ENCODE peak calls at places on chromosomes 12 and 14, in ten cellular contexts. One of them, this sample, is unnamed.

GRCh38 chr12:117361312-117361670 is at the start of gene NOS1:
- DNase-seq in PC-3: no peak
- DNase-seq in BJ: no peak
- DNase-seq in PC-9: no peak
- DNase-seq in epithelial cell of esophagus: no peak
- DNase-seq in fibroblast of the aortic adventitia: no peak
- DNase-seq in coronary artery: no peak
- DNase-seq in pancreas: no peak
- DNase-seq in GM12865: no peak
- DNase-seq in right cardiac atrium: no peak
- DNase-seq in this sample: no peak

GRCh38 chr14:77009014-77009413 is 19.5 kb downstream of the IRF2BPL start:
- DNase-seq in PC-3: peak
- DNase-seq in BJ: no peak
- DNase-seq in PC-9: peak
- DNase-seq in epithelial cell of esophagus: peak
- DNase-seq in fibroblast of the aortic adventitia: no peak
- DNase-seq in coronary artery: no peak
- DNase-seq in pancreas: no peak
- DNase-seq in GM12865: no peak
- DNase-seq in right cardiac atrium: no peak
- DNase-seq in this sample: no peak

GRCh38 chr12:111767362-111768158 is 827 bp downstream of the ALDH2 start:
- DNase-seq in PC-3: no peak
- DNase-seq in BJ: no peak
- DNase-seq in PC-9: no peak
- DNase-seq in epithelial cell of esophagus: peak
- DNase-seq in fibroblast of the aortic adventitia: peak
- DNase-seq in coronary artery: no peak
- DNase-seq in pancreas: no peak
- DNase-seq in GM12865: no peak
- DNase-seq in right cardiac atrium: no peak
- DNase-seq in this sample: no peak

GRCh38 chr12:68406134-68406576 is 74.0 kb upstream of the MDM1 start:
- DNase-seq in PC-3: peak
- DNase-seq in BJ: peak
- DNase-seq in PC-9: peak
- DNase-seq in epithelial cell of esophagus: peak
- DNase-seq in fibroblast of the aortic adventitia: peak
- DNase-seq in coronary artery: peak
- DNase-seq in pancreas: peak
- DNase-seq in GM12865: no peak
- DNase-seq in right cardiac atrium: peak
- DNase-seq in this sample: peak

GRCh38 chr14:75832621-75833297 is 149.0 kb downstream of the TGFB3 start:
- DNase-seq in PC-3: peak
- DNase-seq in BJ: peak
- DNase-seq in PC-9: no peak
- DNase-seq in epithelial cell of esophagus: peak
- DNase-seq in fibroblast of the aortic adventitia: peak
- DNase-seq in coronary artery: no peak
- DNase-seq in pancreas: no peak
- DNase-seq in GM12865: no peak
- DNase-seq in right cardiac atrium: no peak
- DNase-seq in this sample: no peak

GRCh38 chr12:27289414-27289813 is 43.2 kb upstream of the BMAL2 start:
- DNase-seq in PC-3: no peak
- DNase-seq in BJ: no peak
- DNase-seq in PC-9: no peak
- DNase-seq in epithelial cell of esophagus: no peak
- DNase-seq in fibroblast of the aortic adventitia: no peak
- DNase-seq in coronary artery: no peak
- DNase-seq in pancreas: no peak
- DNase-seq in GM12865: peak
- DNase-seq in right cardiac atrium: no peak
- DNase-seq in this sample: no peak

GRCh38 chr14:103517626-103518415 is 4.8 kb downstream of the CKB start:
- DNase-seq in PC-3: no peak
- DNase-seq in BJ: no peak
- DNase-seq in PC-9: no peak
- DNase-seq in epithelial cell of esophagus: no peak
- DNase-seq in fibroblast of the aortic adventitia: peak
- DNase-seq in coronary artery: peak
- DNase-seq in pancreas: peak
- DNase-seq in GM12865: no peak
- DNase-seq in right cardiac atrium: peak
- DNase-seq in this sample: no peak

GRCh38 chr12:124386059-124386458 is 91.2 kb downstream of the RFLNA start:
- DNase-seq in PC-3: peak
- DNase-seq in BJ: no peak
- DNase-seq in PC-9: peak
- DNase-seq in epithelial cell of esophagus: no peak
- DNase-seq in fibroblast of the aortic adventitia: peak
- DNase-seq in coronary artery: no peak
- DNase-seq in pancreas: no peak
- DNase-seq in GM12865: no peak
- DNase-seq in right cardiac atrium: peak
- DNase-seq in this sample: no peak

GRCh38 chr14:96916751-96917150 is 119.6 kb downstream of the VRK1 start:
- DNase-seq in PC-3: no peak
- DNase-seq in BJ: no peak
- DNase-seq in PC-9: no peak
- DNase-seq in epithelial cell of esophagus: no peak
- DNase-seq in fibroblast of the aortic adventitia: no peak
- DNase-seq in coronary artery: no peak
- DNase-seq in pancreas: no peak
- DNase-seq in GM12865: no peak
- DNase-seq in right cardiac atrium: no peak
- DNase-seq in this sample: no peak

GRCh38 chr12:57575771-57576612 is 15.0 kb upstream of the PIP4K2C start:
- DNase-seq in PC-3: no peak
- DNase-seq in BJ: no peak
- DNase-seq in PC-9: no peak
- DNase-seq in epithelial cell of esophagus: no peak
- DNase-seq in fibroblast of the aortic adventitia: no peak
- DNase-seq in coronary artery: no peak
- DNase-seq in pancreas: no peak
- DNase-seq in GM12865: no peak
- DNase-seq in right cardiac atrium: no peak
- DNase-seq in this sample: no peak

GRCh38 chr12:85781751-85782150 is 54.5 kb downstream of the RASSF9 start:
- DNase-seq in PC-3: no peak
- DNase-seq in BJ: no peak
- DNase-seq in PC-9: no peak
- DNase-seq in epithelial cell of esophagus: no peak
- DNase-seq in fibroblast of the aortic adventitia: no peak
- DNase-seq in coronary artery: no peak
- DNase-seq in pancreas: no peak
- DNase-seq in GM12865: no peak
- DNase-seq in right cardiac atrium: no peak
- DNase-seq in this sample: no peak

GRCh38 chr12:52528641-52529143 is 8.5 kb upstream of the KRT5 start:
- DNase-seq in PC-3: no peak
- DNase-seq in BJ: no peak
- DNase-seq in PC-9: peak
- DNase-seq in epithelial cell of esophagus: no peak
- DNase-seq in fibroblast of the aortic adventitia: no peak
- DNase-seq in coronary artery: peak
- DNase-seq in pancreas: peak
- DNase-seq in GM12865: no peak
- DNase-seq in right cardiac atrium: no peak
- DNase-seq in this sample: no peak

GRCh38 chr14:62087191-62087590 is 325.0 kb downstream of the SNAPC1 start:
- DNase-seq in PC-3: no peak
- DNase-seq in BJ: no peak
- DNase-seq in PC-9: no peak
- DNase-seq in epithelial cell of esophagus: no peak
- DNase-seq in fibroblast of the aortic adventitia: no peak
- DNase-seq in coronary artery: no peak
- DNase-seq in pancreas: no peak
- DNase-seq in GM12865: no peak
- DNase-seq in right cardiac atrium: no peak
- DNase-seq in this sample: no peak

GRCh38 chr14:32896979-32897723 is 41.5 kb upstream of the NPAS3 start:
- DNase-seq in PC-3: peak
- DNase-seq in BJ: peak
- DNase-seq in PC-9: no peak
- DNase-seq in epithelial cell of esophagus: no peak
- DNase-seq in fibroblast of the aortic adventitia: peak
- DNase-seq in coronary artery: no peak
- DNase-seq in pancreas: no peak
- DNase-seq in GM12865: no peak
- DNase-seq in right cardiac atrium: no peak
- DNase-seq in this sample: no peak

GRCh38 chr12:9379023-9379742 is 171.0 kb upstream of the PZP start:
- DNase-seq in PC-3: no peak
- DNase-seq in BJ: no peak
- DNase-seq in PC-9: no peak
- DNase-seq in epithelial cell of esophagus: no peak
- DNase-seq in fibroblast of the aortic adventitia: no peak
- DNase-seq in coronary artery: no peak
- DNase-seq in pancreas: no peak
- DNase-seq in GM12865: no peak
- DNase-seq in right cardiac atrium: no peak
- DNase-seq in this sample: no peak

DNA sequence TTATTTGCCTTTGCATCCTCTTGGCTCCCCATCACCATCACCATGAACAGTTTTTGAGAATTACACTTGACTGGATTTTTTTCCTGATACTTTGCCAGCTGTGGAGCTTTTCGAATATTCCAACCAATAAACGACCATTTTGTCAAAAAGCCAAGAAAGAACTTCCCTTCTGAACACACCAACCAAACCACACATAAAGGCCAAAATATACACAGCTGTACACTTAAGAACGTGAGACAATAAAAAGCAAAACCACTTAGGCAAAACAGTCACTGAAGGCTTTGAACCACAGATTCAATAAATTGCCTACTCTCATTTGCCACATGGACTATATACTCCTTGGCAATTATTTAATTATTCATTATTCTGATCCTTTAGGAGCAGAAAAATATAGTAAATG is 1.1 kb downstream of the C14orf93 start:
- DNase-seq in PC-3: peak
- DNase-seq in BJ: no peak
- DNase-seq in PC-9: no peak
- DNase-seq in epithelial cell of esophagus: no peak
- DNase-seq in fibroblast of the aortic adventitia: peak
- DNase-seq in coronary artery: no peak
- DNase-seq in pancreas: no peak
- DNase-seq in GM12865: peak
- DNase-seq in right cardiac atrium: no peak
- DNase-seq in this sample: no peak
- H3K4me3 ChIP-seq in PC-3: peak
- H3K4me3 ChIP-seq in BJ: no peak
- H3K4me3 ChIP-seq in PC-9: peak
- H3K4me3 ChIP-seq in epithelial cell of esophagus: peak
- H3K4me3 ChIP-seq in fibroblast of the aortic adventitia: no peak
- H3K4me3 ChIP-seq in coronary artery: no peak
- H3K4me3 ChIP-seq in pancreas: no peak
- H3K4me3 ChIP-seq in GM12865: peak
- H3K4me3 ChIP-seq in right cardiac atrium: no peak
- H3K4me3 ChIP-seq in this sample: no peak

GRCh38 chr12:107091381-107091780 is 2.0 kb downstream of the CRY1 start:
- DNase-seq in PC-3: peak
- DNase-seq in BJ: peak
- DNase-seq in PC-9: no peak
- DNase-seq in epithelial cell of esophagus: peak
- DNase-seq in fibroblast of the aortic adventitia: peak
- DNase-seq in coronary artery: no peak
- DNase-seq in pancreas: no peak
- DNase-seq in GM12865: no peak
- DNase-seq in right cardiac atrium: no peak
- DNase-seq in this sample: no peak
- H3K4me3 ChIP-seq in PC-3: peak
- H3K4me3 ChIP-seq in BJ: peak
- H3K4me3 ChIP-seq in PC-9: peak
- H3K4me3 ChIP-seq in epithelial cell of esophagus: no peak
- H3K4me3 ChIP-seq in fibroblast of the aortic adventitia: peak
- H3K4me3 ChIP-seq in coronary artery: peak
- H3K4me3 ChIP-seq in pancreas: peak
- H3K4me3 ChIP-seq in GM12865: no peak
- H3K4me3 ChIP-seq in right cardiac atrium: peak
- H3K4me3 ChIP-seq in this sample: no peak

DNA sequence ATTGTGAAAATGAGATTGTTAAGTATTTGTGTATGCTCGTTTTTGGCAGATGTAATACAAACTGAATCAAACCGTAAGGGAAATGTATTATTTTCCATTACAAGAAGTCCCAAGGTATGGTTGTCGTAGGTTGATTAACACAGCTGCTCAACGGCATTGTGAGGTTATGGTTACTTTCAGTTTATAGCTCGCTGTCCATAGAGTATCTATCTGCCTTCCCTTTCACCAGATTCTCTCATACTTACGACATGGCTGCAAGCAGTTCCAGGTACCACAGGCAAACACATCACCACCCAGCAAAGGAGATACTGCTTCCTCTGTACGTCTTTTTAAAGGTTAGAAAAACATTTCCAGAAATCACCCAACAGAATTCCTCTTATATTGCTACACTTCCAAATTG is 338.5 kb downstream of the SYT1 start:
- DNase-seq in PC-3: no peak
- DNase-seq in BJ: no peak
- DNase-seq in PC-9: no peak
- DNase-seq in epithelial cell of esophagus: no peak
- DNase-seq in fibroblast of the aortic adventitia: no peak
- DNase-seq in coronary artery: no peak
- DNase-seq in pancreas: no peak
- DNase-seq in GM12865: no peak
- DNase-seq in right cardiac atrium: no peak
- DNase-seq in this sample: no peak
- H3K4me3 ChIP-seq in PC-3: no peak
- H3K4me3 ChIP-seq in BJ: no peak
- H3K4me3 ChIP-seq in PC-9: peak
- H3K4me3 ChIP-seq in epithelial cell of esophagus: no peak
- H3K4me3 ChIP-seq in fibroblast of the aortic adventitia: no peak
- H3K4me3 ChIP-seq in coronary artery: no peak
- H3K4me3 ChIP-seq in pancreas: no peak
- H3K4me3 ChIP-seq in GM12865: no peak
- H3K4me3 ChIP-seq in right cardiac atrium: no peak
- H3K4me3 ChIP-seq in this sample: no peak

DNA sequence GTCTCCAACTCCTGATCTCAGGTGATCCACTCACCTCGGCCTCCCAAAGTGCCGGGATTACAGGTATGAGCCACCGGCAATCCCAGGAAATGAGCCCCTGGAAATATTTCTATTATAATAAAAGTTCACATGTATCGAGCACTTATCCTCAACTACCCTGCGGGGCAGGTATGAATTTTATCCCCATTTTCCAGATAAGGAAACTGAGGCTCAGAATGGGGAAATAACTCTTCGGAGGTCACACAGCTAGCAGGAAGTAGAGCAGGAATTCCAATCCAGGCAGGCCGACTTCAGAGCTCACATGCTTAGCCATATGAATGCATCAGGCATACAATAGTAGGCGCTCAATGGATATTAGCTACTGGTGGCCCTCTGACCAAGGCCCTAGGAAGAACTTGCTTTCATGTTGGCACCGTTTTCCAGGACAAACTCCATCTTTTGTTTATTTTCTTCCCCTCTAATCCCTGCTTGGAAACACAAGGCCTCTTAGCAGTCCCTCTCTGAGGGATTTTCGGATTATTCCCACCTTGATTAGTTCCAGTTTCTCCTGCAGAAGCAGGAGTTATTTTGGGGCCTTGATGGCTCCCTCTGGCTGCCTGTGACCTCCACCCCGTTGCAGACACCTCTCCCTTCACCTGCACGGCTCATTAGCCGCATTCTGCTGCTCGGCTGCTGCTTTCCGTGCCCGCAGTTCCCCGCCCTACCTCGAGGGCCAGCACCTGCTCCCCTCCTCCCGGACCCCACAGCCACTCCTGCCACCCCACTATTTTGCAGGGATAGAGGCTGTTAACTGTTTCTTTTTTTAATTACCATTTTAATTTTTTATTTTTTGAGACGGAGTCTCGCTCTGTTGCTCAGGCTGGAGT is 18.7 kb upstream of the POP5 start:
- DNase-seq in PC-3: no peak
- DNase-seq in BJ: no peak
- DNase-seq in PC-9: no peak
- DNase-seq in epithelial cell of esophagus: no peak
- DNase-seq in fibroblast of the aortic adventitia: no peak
- DNase-seq in coronary artery: no peak
- DNase-seq in pancreas: no peak
- DNase-seq in GM12865: no peak
- DNase-seq in right cardiac atrium: no peak
- DNase-seq in this sample: no peak
- H3K4me3 ChIP-seq in PC-3: no peak
- H3K4me3 ChIP-seq in BJ: no peak
- H3K4me3 ChIP-seq in PC-9: no peak
- H3K4me3 ChIP-seq in epithelial cell of esophagus: no peak
- H3K4me3 ChIP-seq in fibroblast of the aortic adventitia: no peak
- H3K4me3 ChIP-seq in coronary artery: no peak
- H3K4me3 ChIP-seq in pancreas: no peak
- H3K4me3 ChIP-seq in GM12865: no peak
- H3K4me3 ChIP-seq in right cardiac atrium: no peak
- H3K4me3 ChIP-seq in this sample: no peak